ENCODE peak calls at places on chromosomes 16 and 17, in eight cellular contexts. A is T-helper 1 cell, Z is neural crest cell, Y is anterior cingulate cortex, W is DMS153, X is memory B cell, J is AG08396, E is coronary artery. H is an unnamed sample.

GRCh38 chr16:15746332-15746731 is 96.3 kb downstream of the NDE1 start:
- DNase-seq in A (no peak), W (no peak), Z (no peak), E (no peak), X (no peak), J (no peak), Y (no peak), H (no peak)

GRCh38 chr16:58733248-58733670 is 857 bp downstream of the GOT2 start:
- DNase-seq in J (no peak), W (no peak), Y (no peak), E (no peak), X (no peak), A (no peak), Z (no peak), H (no peak)

GRCh38 chr17:58331815-58332719 is 3.5 kb upstream of the TSPOAP1 start:
- DNase-seq in W (no peak), E (no peak), J (no peak), A (peak; percentile 98), X (peak; percentile 88), Z (no peak), Y (no peak), H (no peak)

GRCh38 chr17:82775033-82775823 is 23.4 kb downstream of the TBCD start:
- DNase-seq in J (peak; percentile 88), W (peak; percentile 13), Y (no peak), A (no peak), E (no peak), Z (peak; percentile 61), X (peak; percentile 32), H (peak; percentile 75)

GRCh38 chr17:77794846-77795245 is 163.7 kb upstream of the TNRC6C start:
- DNase-seq in X (no peak), E (no peak), Z (no peak), J (no peak), A (no peak), W (no peak), Y (no peak), H (no peak)

GRCh38 chr17:30068465-30068864 is 48.2 kb upstream of the NSRP1 start:
- DNase-seq in X (no peak), A (no peak), Z (no peak), W (no peak), Y (no peak), E (no peak), J (no peak), H (no peak)

GRCh38 chr16:31700530-31701388 is 172.8 kb upstream of the ZNF267 start:
- DNase-seq in X (peak; percentile 83), E (no peak), Z (peak; percentile 67), J (peak; percentile 81), W (peak; percentile 77), Y (no peak), A (peak; percentile 83), H (peak; percentile 95)

GRCh38 chr17:65824901-65825300 is 263.5 kb upstream of the AXIN2 start:
- DNase-seq in X (no peak), Z (no peak), E (no peak), A (no peak), Y (no peak), J (no peak), W (no peak), H (no peak)

GRCh38 chr17:72657467-72658317 is 434.8 kb downstream of the SLC39A11 start:
- DNase-seq in Z (no peak), Y (no peak), X (no peak), E (no peak), W (peak; percentile 37), J (no peak), A (no peak), H (no peak)

GRCh38 chr16:69273009-69273408 is 38.1 kb upstream of the VPS4A start:
- DNase-seq in E (no peak), X (no peak), Z (no peak), Y (no peak), W (no peak), J (peak; percentile 12), A (no peak), H (no peak)

GRCh38 chr16:66188786-66189725 is 177.4 kb upstream of the CDH5 start:
- DNase-seq in Y (peak; percentile 11), J (peak; percentile 57), Z (no peak), W (no peak), E (no peak), A (no peak), X (no peak), H (no peak)

GRCh38 chr17:7852919-7853692 is 1.8 kb upstream of the TMEM88 start:
- DNase-seq in X (peak; percentile 18), A (no peak), W (no peak), Z (no peak), E (peak; percentile 71), Y (no peak), J (no peak), H (no peak)

GRCh38 chr16:931651-932500 is 38.9 kb downstream of the LMF1 start:
- DNase-seq in Y (no peak), A (no peak), J (no peak), W (no peak), E (no peak), Z (no peak), X (no peak), H (no peak)

GRCh38 chr16:10979717-10980601 is 35.6 kb downstream of the CLEC16A start:
- DNase-seq in Y (peak; percentile 28), A (no peak), J (no peak), Z (no peak), E (peak; percentile 88), W (no peak), X (no peak), H (no peak)

GRCh38 chr17:72539981-72540897 is 419.4 kb downstream of the SOX9 start:
- DNase-seq in E (peak; percentile 80), X (peak; percentile 34), A (peak; percentile 40), W (peak; percentile 47), Z (peak; percentile 95), J (peak; percentile 97), Y (peak; percentile 70), H (peak; percentile 49)